ENCODE peak calls at places on chromosomes 5 and 9, in six cellular contexts. One of them, this sample, is unnamed.

GRCh38 chr5:80041536-80041935 is 6.4 kb downstream of the THBS4 start:
- DNase-seq in thyroid gland: no peak
- DNase-seq in transverse colon: no peak
- DNase-seq in tibial nerve: no peak
- DNase-seq in A549: no peak
- DNase-seq in prostate gland: peak
- DNase-seq in this sample: no peak

GRCh38 chr9:33151007-33151557 is 16.1 kb downstream of the B4GALT1 start:
- DNase-seq in tibial nerve: no peak
- DNase-seq in thyroid gland: peak
- DNase-seq in prostate gland: no peak
- DNase-seq in transverse colon: peak
- DNase-seq in A549: peak
- DNase-seq in this sample: no peak

GRCh38 chr5:52360985-52361384 is 426.7 kb upstream of the ITGA1 start:
- DNase-seq in prostate gland: no peak
- DNase-seq in transverse colon: no peak
- DNase-seq in tibial nerve: no peak
- DNase-seq in A549: no peak
- DNase-seq in thyroid gland: no peak
- DNase-seq in this sample: no peak

GRCh38 chr5:45799388-45799787 is 103.2 kb upstream of the HCN1 start:
- DNase-seq in transverse colon: no peak
- DNase-seq in prostate gland: no peak
- DNase-seq in A549: no peak
- DNase-seq in thyroid gland: no peak
- DNase-seq in tibial nerve: no peak
- DNase-seq in this sample: no peak

GRCh38 chr5:150522504-150523464 is 14.9 kb downstream of the NDST1 start:
- DNase-seq in prostate gland: no peak
- DNase-seq in thyroid gland: no peak
- DNase-seq in transverse colon: peak
- DNase-seq in A549: peak
- DNase-seq in tibial nerve: no peak
- DNase-seq in this sample: no peak

GRCh38 chr9:118891213-118891612 is 478.0 kb downstream of the BRINP1 start:
- DNase-seq in tibial nerve: no peak
- DNase-seq in thyroid gland: no peak
- DNase-seq in prostate gland: no peak
- DNase-seq in transverse colon: no peak
- DNase-seq in A549: no peak
- DNase-seq in this sample: no peak

GRCh38 chr5:135600971-135601381 is 22.2 kb upstream of the CXCL14 start:
- DNase-seq in transverse colon: no peak
- DNase-seq in tibial nerve: no peak
- DNase-seq in prostate gland: no peak
- DNase-seq in A549: no peak
- DNase-seq in thyroid gland: no peak
- DNase-seq in this sample: no peak

GRCh38 chr5:136012041-136012804 is 16.6 kb upstream of the TGFBI start:
- DNase-seq in prostate gland: no peak
- DNase-seq in A549: peak
- DNase-seq in thyroid gland: no peak
- DNase-seq in transverse colon: no peak
- DNase-seq in tibial nerve: no peak
- DNase-seq in this sample: no peak

GRCh38 chr5:160550075-160550474 is 128.4 kb downstream of the PTTG1 start:
- DNase-seq in A549: no peak
- DNase-seq in thyroid gland: no peak
- DNase-seq in prostate gland: no peak
- DNase-seq in tibial nerve: no peak
- DNase-seq in transverse colon: no peak
- DNase-seq in this sample: no peak

GRCh38 chr5:146620663-146621051 is 104.7 kb upstream of the GPR151 start:
- DNase-seq in transverse colon: no peak
- DNase-seq in A549: no peak
- DNase-seq in prostate gland: no peak
- DNase-seq in tibial nerve: no peak
- DNase-seq in thyroid gland: no peak
- DNase-seq in this sample: no peak

GRCh38 chr5:40030661-40031060 is 605.9 kb upstream of the DAB2 start:
- DNase-seq in tibial nerve: no peak
- DNase-seq in prostate gland: no peak
- DNase-seq in thyroid gland: no peak
- DNase-seq in transverse colon: no peak
- DNase-seq in A549: no peak
- DNase-seq in this sample: no peak

GRCh38 chr5:124720589-124720988 is 25.9 kb downstream of the ZNF608 start:
- DNase-seq in thyroid gland: no peak
- DNase-seq in A549: no peak
- DNase-seq in prostate gland: no peak
- DNase-seq in transverse colon: no peak
- DNase-seq in tibial nerve: no peak
- DNase-seq in this sample: no peak

GRCh38 chr5:11056560-11056959 is 295.5 kb upstream of the DAP start:
- DNase-seq in prostate gland: no peak
- DNase-seq in tibial nerve: no peak
- DNase-seq in A549: no peak
- DNase-seq in transverse colon: no peak
- DNase-seq in thyroid gland: no peak
- DNase-seq in this sample: no peak

GRCh38 chr5:68239485-68239884 is 23.9 kb downstream of the PIK3R1 start:
- DNase-seq in thyroid gland: peak
- DNase-seq in transverse colon: peak
- DNase-seq in A549: no peak
- DNase-seq in tibial nerve: peak
- DNase-seq in prostate gland: peak
- DNase-seq in this sample: peak

GRCh38 chr5:141003791-141004601 is 37.7 kb downstream of the PCDHAC2 start:
- DNase-seq in transverse colon: no peak
- DNase-seq in A549: peak
- DNase-seq in tibial nerve: no peak
- DNase-seq in thyroid gland: peak
- DNase-seq in prostate gland: no peak
- DNase-seq in this sample: peak

GRCh38 chr5:116655431-116655830 is 80.8 kb upstream of the SEMA6A start:
- DNase-seq in prostate gland: no peak
- DNase-seq in A549: no peak
- DNase-seq in transverse colon: no peak
- DNase-seq in tibial nerve: no peak
- DNase-seq in thyroid gland: no peak
- DNase-seq in this sample: no peak

GRCh38 chr9:8733096-8733954 is 933.7 kb upstream of the DMAC1 start:
- DNase-seq in tibial nerve: no peak
- DNase-seq in transverse colon: no peak
- DNase-seq in prostate gland: peak
- DNase-seq in A549: no peak
- DNase-seq in thyroid gland: peak
- DNase-seq in this sample: no peak

GRCh38 chr5:163950248-163950647 is 444.8 kb downstream of the MAT2B start:
- DNase-seq in prostate gland: no peak
- DNase-seq in transverse colon: no peak
- DNase-seq in A549: no peak
- DNase-seq in thyroid gland: no peak
- DNase-seq in tibial nerve: no peak
- DNase-seq in this sample: no peak

GRCh38 chr9:124359426-124359825 is 55.8 kb downstream of the PSMB7 start:
- DNase-seq in tibial nerve: no peak
- DNase-seq in transverse colon: no peak
- DNase-seq in A549: no peak
- DNase-seq in thyroid gland: no peak
- DNase-seq in prostate gland: no peak
- DNase-seq in this sample: no peak

GRCh38 chr9:124358617-124359016 is 56.6 kb downstream of the PSMB7 start:
- DNase-seq in thyroid gland: no peak
- DNase-seq in A549: no peak
- DNase-seq in transverse colon: no peak
- DNase-seq in prostate gland: no peak
- DNase-seq in tibial nerve: no peak
- DNase-seq in this sample: no peak

GRCh38 chr9:124356745-124357390 is 58.4 kb downstream of the PSMB7 start:
- DNase-seq in prostate gland: no peak
- DNase-seq in tibial nerve: no peak
- DNase-seq in transverse colon: no peak
- DNase-seq in thyroid gland: no peak
- DNase-seq in A549: no peak
- DNase-seq in this sample: peak

GRCh38 chr9:124355941-124356744 is 59.1 kb downstream of the PSMB7 start:
- DNase-seq in transverse colon: no peak
- DNase-seq in prostate gland: no peak
- DNase-seq in tibial nerve: no peak
- DNase-seq in A549: no peak
- DNase-seq in thyroid gland: no peak
- DNase-seq in this sample: no peak

GRCh38 chr9:124357591-124358361 is 57.5 kb downstream of the PSMB7 start:
- DNase-seq in tibial nerve: no peak
- DNase-seq in A549: no peak
- DNase-seq in prostate gland: no peak
- DNase-seq in transverse colon: no peak
- DNase-seq in thyroid gland: peak
- DNase-seq in this sample: peak
- TF ChIP-seq POLR2A in tibial nerve: no peak
- TF ChIP-seq POLR2A in A549: no peak
- TF ChIP-seq POLR2A in prostate gland: no peak
- TF ChIP-seq POLR2A in transverse colon: no peak
- TF ChIP-seq POLR2A in thyroid gland: no peak
- TF ChIP-seq POLR2A in this sample: no peak

DNA sequence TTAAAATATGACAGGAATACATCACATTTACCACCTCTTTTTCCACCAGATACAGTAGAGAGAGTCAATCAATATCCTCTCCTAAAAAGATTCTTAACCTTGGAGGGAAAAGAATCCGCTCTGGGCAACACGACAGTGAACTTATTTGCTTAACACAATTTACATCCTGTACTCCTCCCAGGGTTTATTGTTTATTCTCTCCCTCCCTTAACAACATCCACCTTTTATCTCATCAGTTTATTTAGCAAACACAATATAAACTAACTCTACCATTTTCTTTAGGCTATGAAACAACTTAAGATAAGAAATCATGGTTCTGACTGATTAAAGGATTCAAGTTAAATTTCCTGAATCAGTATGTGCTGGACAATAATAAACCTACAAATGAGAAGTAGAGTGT is 50.9 kb downstream of the CERT1 start:
- DNase-seq in thyroid gland: no peak
- DNase-seq in prostate gland: no peak
- DNase-seq in A549: no peak
- DNase-seq in tibial nerve: no peak
- DNase-seq in transverse colon: no peak
- DNase-seq in this sample: no peak
- H3K4me3 ChIP-seq in thyroid gland: no peak
- H3K4me3 ChIP-seq in prostate gland: no peak
- H3K4me3 ChIP-seq in A549: no peak
- H3K4me3 ChIP-seq in tibial nerve: no peak
- H3K4me3 ChIP-seq in transverse colon: no peak
- H3K4me3 ChIP-seq in this sample: no peak

DNA sequence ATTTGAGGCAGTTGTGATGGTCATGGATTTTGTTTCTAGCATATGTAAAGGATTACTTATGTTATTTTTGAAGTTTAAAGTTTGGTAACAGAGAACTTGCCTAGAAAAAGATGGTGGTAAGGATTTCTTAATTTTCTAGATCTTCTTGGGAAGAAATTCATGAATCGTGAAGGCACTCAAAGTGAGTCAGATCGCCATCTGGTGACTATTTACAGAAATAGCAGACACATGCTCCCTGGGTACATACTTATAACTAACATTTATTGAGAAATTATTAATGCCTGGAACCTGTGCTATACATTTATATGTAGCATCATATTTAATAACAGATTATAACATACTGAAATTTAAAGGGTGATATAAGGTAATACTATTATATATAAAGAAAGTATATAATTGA is 299.7 kb downstream of the IZUMO3 start:
- DNase-seq in tibial nerve: no peak
- DNase-seq in thyroid gland: no peak
- DNase-seq in transverse colon: no peak
- DNase-seq in prostate gland: no peak
- DNase-seq in A549: peak
- DNase-seq in this sample: no peak
- TF ChIP-seq CTCF in tibial nerve: no peak
- TF ChIP-seq CTCF in thyroid gland: no peak
- TF ChIP-seq CTCF in transverse colon: no peak
- TF ChIP-seq CTCF in prostate gland: peak
- TF ChIP-seq CTCF in A549: no peak
- TF ChIP-seq CTCF in this sample: no peak

GRCh38 chr5:1594336-1595106 is 70.8 kb upstream of the LPCAT1 start:
- DNase-seq in A549: peak
- DNase-seq in tibial nerve: peak
- DNase-seq in transverse colon: peak
- DNase-seq in prostate gland: peak
- DNase-seq in thyroid gland: peak
- DNase-seq in this sample: peak
- TF ChIP-seq POLR2A in A549: peak
- TF ChIP-seq POLR2A in tibial nerve: no peak
- TF ChIP-seq POLR2A in transverse colon: no peak
- TF ChIP-seq POLR2A in prostate gland: no peak
- TF ChIP-seq POLR2A in thyroid gland: peak
- TF ChIP-seq POLR2A in this sample: no peak